ENCODE peak calls at places on chromosome 19, in four cellular contexts. D is WTC11, U is A549, C is HepG2. I is an unnamed sample.

GRCh38 chr19:13795595-13796300 is 505 bp downstream of the ZSWIM4 start:
- DNase-seq in C (no peak), U (peak), D (peak), I (peak)

GRCh38 chr19:34596989-34597388 is 80.0 kb downstream of the SCGB2B2 start:
- DNase-seq in D (no peak), C (no peak), U (no peak), I (no peak)

GRCh38 chr19:17055636-17056035 is 19.6 kb downstream of the HAUS8 start:
- DNase-seq in D (no peak), C (no peak), U (no peak), I (no peak)

GRCh38 chr19:6433165-6433564 is 398 bp downstream of the SLC25A41 start:
- DNase-seq in C (no peak), U (no peak), D (no peak), I (no peak)

GRCh38 chr19:38559428-38560401 is 58.0 kb downstream of the MAP4K1 start:
- DNase-seq in D (no peak), U (no peak), C (no peak), I (no peak)

GRCh38 chr19:45249261-45250033 is 1.6 kb upstream of the MARK4 start:
- DNase-seq in D (no peak), C (no peak), U (no peak), I (no peak)

GRCh38 chr19:5775668-5776309 is 8.8 kb downstream of the PRR22 start:
- DNase-seq in U (peak), C (no peak), D (no peak), I (no peak)

GRCh38 chr19:52351512-52351911 is 15.5 kb downstream of the ZNF610 start:
- DNase-seq in U (no peak), D (peak), C (no peak), I (no peak)

GRCh38 chr19:54255105-54255775 is 1.8 kb downstream of the LILRB5 start:
- DNase-seq in C (no peak), U (no peak), D (no peak), I (no peak)

GRCh38 chr19:45117666-45118065 is 24.7 kb downstream of the PPP1R37 start:
- DNase-seq in U (no peak), D (no peak), C (no peak), I (no peak)

GRCh38 chr19:4149518-4150288 is 3.7 kb upstream of the CREB3L3 start:
- DNase-seq in U (peak), C (peak), D (no peak), I (no peak)

GRCh38 chr19:17834350-17835181 is 13.2 kb downstream of the JAK3 start:
- DNase-seq in U (peak), D (peak), C (no peak), I (peak)

GRCh38 chr19:45668342-45668871 is 386 bp downstream of the GIPR start:
- DNase-seq in U (no peak), D (no peak), C (no peak), I (no peak)

GRCh38 chr19:16876904-16877361 is 11.9 kb upstream of the F2RL3 start:
- DNase-seq in U (no peak), C (no peak), D (no peak), I (no peak)

GRCh38 chr19:6229951-6230712 is 49.6 kb downstream of the MLLT1 start:
- DNase-seq in U (no peak), C (no peak), D (no peak), I (no peak)

GRCh38 chr19:367561-367960 is 23.0 kb upstream of the MIER2 start:
- DNase-seq in C (no peak), D (no peak), U (no peak), I (no peak)

GRCh38 chr19:45244133-45244532 is 1.1 kb downstream of the EXOC3L2 start:
- DNase-seq in D (no peak), C (no peak), U (no peak), I (no peak)

GRCh38 chr19:8334458-8335342 is 8.4 kb downstream of the KANK3 start:
- DNase-seq in D (peak), U (peak), C (peak), I (no peak)

GRCh38 chr19:51427220-51427619 is 9.8 kb upstream of the SIGLEC10 start:
- DNase-seq in D (no peak), C (no peak), U (no peak), I (no peak)

GRCh38 chr19:15332311-15332996 is at the start of gene BRD4:
- DNase-seq in C (no peak), D (peak), U (peak), I (peak)

GRCh38 chr19:44604241-44604640 is 9.1 kb upstream of the IGSF23 start:
- DNase-seq in U (no peak), D (no peak), C (no peak), I (no peak)

GRCh38 chr19:13556552-13556951 is 50.3 kb upstream of the CACNA1A start:
- DNase-seq in D (no peak), U (no peak), C (no peak), I (no peak)

GRCh38 chr19:3819989-3820388 is 33.8 kb upstream of the MATK start:
- DNase-seq in C (no peak), U (no peak), D (no peak), I (no peak)

GRCh38 chr19:44345969-44346368 is 10.5 kb downstream of the ZNF112 start:
- DNase-seq in U (no peak), C (no peak), D (no peak), I (no peak)

GRCh38 chr19:40348125-40348913 is at the start of the genes C19orf47 and PLD3:
- DNase-seq in C (peak), U (peak), D (peak), I (peak)

GRCh38 chr19:40342644-40343311 is 5.4 kb downstream of the C19orf47 start:
- DNase-seq in U (no peak), C (no peak), D (no peak), I (no peak)

GRCh38 chr19:40341601-40342482 is 6.4 kb downstream of the C19orf47 start:
- DNase-seq in C (no peak), U (no peak), D (no peak), I (no peak)

GRCh38 chr19:40347476-40348124 is 597 bp downstream of the C19orf47 start:
- DNase-seq in D (no peak), U (no peak), C (no peak), I (no peak)

GRCh38 chr19:40344422-40344821 is 3.8 kb downstream of the C19orf47 start:
- DNase-seq in U (no peak), D (no peak), C (no peak), I (no peak)
- TF ChIP-seq USF2 in U (no peak), D (no peak), C (no peak), I (no peak)

GRCh38 chr19:19137556-19138109 is 645 bp downstream of the TMEM161A start:
- DNase-seq in C (no peak), U (no peak), D (no peak), I (peak)

GRCh38 chr19:19133985-19134384 is 4.3 kb downstream of the TMEM161A start:
- DNase-seq in U (no peak), C (no peak), D (no peak), I (no peak)

GRCh38 chr19:19132912-19133311 is 5.4 kb downstream of the TMEM161A start:
- DNase-seq in C (no peak), D (no peak), U (no peak), I (no peak)

GRCh38 chr19:19131989-19132388 is 6.3 kb downstream of the TMEM161A start:
- DNase-seq in D (no peak), U (no peak), C (no peak), I (no peak)

DNA sequence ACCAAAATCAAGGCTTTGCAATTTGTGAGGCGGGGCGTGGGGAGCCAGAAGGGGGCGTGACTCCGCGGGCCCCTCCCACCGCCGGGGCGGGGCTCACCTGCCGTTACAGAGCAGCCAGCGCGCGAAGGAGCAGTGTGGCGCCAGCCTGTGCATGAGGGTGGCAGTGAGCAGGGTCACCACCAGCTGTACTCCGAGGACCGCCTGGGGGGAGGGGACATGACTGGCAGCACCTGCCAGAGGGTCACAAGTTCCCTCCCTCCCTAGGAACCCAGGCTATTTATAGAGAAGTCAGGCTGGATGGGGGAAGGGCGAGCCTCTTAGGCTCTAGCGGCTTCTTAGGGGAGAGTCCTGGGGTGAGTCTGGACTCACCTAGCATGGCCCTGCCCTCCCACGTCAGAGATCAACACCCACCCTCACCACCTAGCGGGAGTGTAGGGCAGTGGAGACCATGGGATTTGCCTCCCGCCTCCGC is 3.6 kb downstream of the TMEM161A start:
- DNase-seq in U (no peak), D (peak), C (no peak), I (peak)
- TF ChIP-seq HMGXB4 in U (no peak), D (no peak), C (no peak), I (no peak)

DNA sequence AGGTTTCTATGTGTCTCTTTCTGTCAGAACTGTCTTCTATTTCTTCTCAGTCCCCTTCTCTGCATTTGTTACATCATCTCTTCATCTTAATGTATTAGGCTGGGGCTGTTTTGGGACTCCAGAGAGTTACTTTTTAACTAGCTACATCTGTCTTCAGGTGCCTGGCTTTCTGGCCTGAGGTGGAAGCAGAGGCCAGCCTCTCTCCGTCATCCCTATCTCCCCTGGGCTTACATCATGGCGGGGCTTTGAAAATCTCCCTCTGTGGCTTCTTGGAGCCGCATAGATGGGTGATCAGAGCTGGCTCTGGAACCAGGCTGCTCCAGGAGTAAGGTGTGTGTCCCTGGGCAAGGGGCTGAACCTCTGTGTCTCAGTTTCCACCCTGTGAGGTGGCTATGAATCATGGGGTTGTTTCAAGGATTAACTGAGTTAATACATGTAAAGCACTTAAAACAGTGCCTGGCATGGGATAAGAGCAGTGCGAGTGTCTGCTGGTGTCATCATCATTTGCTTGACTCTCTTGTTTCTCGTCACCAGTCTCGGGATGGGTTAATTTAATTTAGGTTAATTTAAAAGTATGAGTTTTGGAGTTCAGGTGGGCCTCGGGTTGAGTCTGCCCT is 2.0 kb downstream of the EPN1 start:
- DNase-seq in U (no peak), C (no peak), D (no peak), I (no peak)
- TF ChIP-seq USF2 in U (no peak), C (no peak), D (no peak), I (no peak)

GRCh38 chr19:49151339-49152217 is 3.6 kb downstream of the HRC start:
- DNase-seq in U (peak), D (peak), C (no peak), I (peak)
- TF ChIP-seq HMGXB4 in U (no peak), D (no peak), C (no peak), I (no peak)

GRCh38 chr19:29837448-29837961 is 25.7 kb downstream of the CCNE1 start:
- DNase-seq in C (no peak), D (no peak), U (no peak), I (no peak)
- TF ChIP-seq USF2 in C (no peak), D (no peak), U (no peak), I (no peak)

GRCh38 chr19:49596954-49597702 is 6.1 kb downstream of the PRR12 start:
- DNase-seq in D (no peak), U (no peak), C (no peak), I (no peak)
- TF ChIP-seq HMGXB4 in D (no peak), U (no peak), C (no peak), I (no peak)

GRCh38 chr19:10091370-10091687 is 5.2 kb downstream of the SHFL start:
- DNase-seq in U (no peak), D (no peak), C (no peak), I (no peak)

GRCh38 chr19:10092648-10093294 is 6.7 kb downstream of the SHFL start:
- DNase-seq in C (no peak), D (no peak), U (no peak), I (no peak)

GRCh38 chr19:10095622-10095947 is 6.9 kb downstream of the ANGPTL6 start:
- DNase-seq in D (no peak), U (no peak), C (no peak), I (no peak)

GRCh38 chr19:10091892-10092641 is 6.0 kb downstream of the SHFL start:
- DNase-seq in C (no peak), D (no peak), U (no peak), I (peak)

GRCh38 chr19:10093295-10094186 is 7.4 kb downstream of the SHFL start:
- DNase-seq in U (no peak), C (no peak), D (peak), I (peak)
- TF ChIP-seq USF2 in U (no peak), C (no peak), D (no peak), I (no peak)

GRCh38 chr19:1908364-1908678 is 3.1 kb downstream of the ADAT3 start:
- DNase-seq in D (no peak), U (no peak), C (no peak), I (no peak)

GRCh38 chr19:1905863-1906375 is 720 bp downstream of the ADAT3 start:
- DNase-seq in C (no peak), D (no peak), U (no peak), I (no peak)

GRCh38 chr19:1906985-1907562 is 1.9 kb downstream of the ADAT3 start:
- DNase-seq in C (no peak), D (no peak), U (no peak), I (no peak)

GRCh38 chr19:1910169-1910568 is 5.0 kb downstream of the ADAT3 start:
- DNase-seq in U (no peak), C (no peak), D (no peak), I (no peak)

GRCh38 chr19:1907563-1908363 is 2.6 kb downstream of the ADAT3 start:
- DNase-seq in D (no peak), C (peak), U (no peak), I (peak)
- TF ChIP-seq HMGXB4 in D (no peak), C (peak), U (no peak), I (no peak)